ENCODE peak calls at places on chromosomes 12 and 14, in six cellular contexts. One of them, this sample, is unnamed.

GRCh38 chr14:96261053-96261452 is 5.0 kb downstream of the BDKRB1 start:
- DNase-seq in neuronal stem cell: no peak
- DNase-seq in H9: no peak
- DNase-seq in IMR-90: peak
- DNase-seq in H1: no peak
- DNase-seq in mesendoderm: no peak
- DNase-seq in this sample: peak

GRCh38 chr12:913919-914718 is 35.4 kb downstream of the RAD52 start:
- DNase-seq in neuronal stem cell: no peak
- DNase-seq in H9: no peak
- DNase-seq in IMR-90: peak
- DNase-seq in H1: no peak
- DNase-seq in mesendoderm: no peak
- DNase-seq in this sample: peak

GRCh38 chr12:52900896-52901714 is 3.8 kb downstream of the KRT8 start:
- DNase-seq in neuronal stem cell: no peak
- DNase-seq in H9: no peak
- DNase-seq in IMR-90: no peak
- DNase-seq in H1: no peak
- DNase-seq in mesendoderm: no peak
- DNase-seq in this sample: no peak

GRCh38 chr12:91219511-91219910 is 36.9 kb upstream of the DCN start:
- DNase-seq in neuronal stem cell: no peak
- DNase-seq in H9: no peak
- DNase-seq in IMR-90: peak
- DNase-seq in H1: no peak
- DNase-seq in mesendoderm: no peak
- DNase-seq in this sample: peak

GRCh38 chr12:122859303-122860051 is 24.2 kb downstream of the HIP1R start:
- DNase-seq in neuronal stem cell: no peak
- DNase-seq in H9: no peak
- DNase-seq in IMR-90: no peak
- DNase-seq in H1: no peak
- DNase-seq in mesendoderm: no peak
- DNase-seq in this sample: no peak

GRCh38 chr12:111406474-111407370 is 999 bp downstream of the SH2B3 start:
- DNase-seq in neuronal stem cell: no peak
- DNase-seq in H9: no peak
- DNase-seq in IMR-90: no peak
- DNase-seq in H1: no peak
- DNase-seq in mesendoderm: no peak
- DNase-seq in this sample: peak

GRCh38 chr14:22560638-22561365 is 28.2 kb downstream of the DAD1 start:
- DNase-seq in neuronal stem cell: no peak
- DNase-seq in H9: no peak
- DNase-seq in IMR-90: no peak
- DNase-seq in H1: no peak
- DNase-seq in mesendoderm: peak
- DNase-seq in this sample: no peak

GRCh38 chr14:28406181-28406580 is 360.4 kb upstream of the FOXG1 start:
- DNase-seq in neuronal stem cell: no peak
- DNase-seq in H9: no peak
- DNase-seq in IMR-90: no peak
- DNase-seq in H1: no peak
- DNase-seq in mesendoderm: no peak
- DNase-seq in this sample: no peak

GRCh38 chr12:131383741-131384543 is 326.9 kb upstream of the SFSWAP start:
- DNase-seq in neuronal stem cell: no peak
- DNase-seq in H9: peak
- DNase-seq in IMR-90: no peak
- DNase-seq in H1: no peak
- DNase-seq in mesendoderm: no peak
- DNase-seq in this sample: no peak

GRCh38 chr14:59776468-59776867 is 94.1 kb downstream of the RTN1 start:
- DNase-seq in neuronal stem cell: no peak
- DNase-seq in H9: no peak
- DNase-seq in IMR-90: no peak
- DNase-seq in H1: no peak
- DNase-seq in mesendoderm: no peak
- DNase-seq in this sample: no peak

GRCh38 chr14:80390911-80391310 is 179.6 kb upstream of the DIO2 start:
- DNase-seq in neuronal stem cell: peak
- DNase-seq in H9: no peak
- DNase-seq in IMR-90: peak
- DNase-seq in H1: no peak
- DNase-seq in mesendoderm: peak
- DNase-seq in this sample: peak

GRCh38 chr12:33205986-33206385 is 233.6 kb downstream of the SYT10 start:
- DNase-seq in neuronal stem cell: no peak
- DNase-seq in H9: no peak
- DNase-seq in IMR-90: no peak
- DNase-seq in H1: no peak
- DNase-seq in mesendoderm: no peak
- DNase-seq in this sample: no peak

GRCh38 chr14:51868405-51868804 is 8.0 kb downstream of the GNG2 start:
- DNase-seq in neuronal stem cell: no peak
- DNase-seq in H9: no peak
- DNase-seq in IMR-90: no peak
- DNase-seq in H1: no peak
- DNase-seq in mesendoderm: no peak
- DNase-seq in this sample: no peak

GRCh38 chr12:94169966-94170689 is 21.8 kb downstream of the PLXNC1 start:
- DNase-seq in neuronal stem cell: no peak
- DNase-seq in H9: no peak
- DNase-seq in IMR-90: no peak
- DNase-seq in H1: no peak
- DNase-seq in mesendoderm: no peak
- DNase-seq in this sample: peak

GRCh38 chr14:65184032-65184764 is 81.9 kb upstream of the MAX start:
- DNase-seq in neuronal stem cell: no peak
- DNase-seq in H9: no peak
- DNase-seq in IMR-90: peak
- DNase-seq in H1: no peak
- DNase-seq in mesendoderm: peak
- DNase-seq in this sample: no peak

GRCh38 chr14:36254020-36254614 is 66.3 kb downstream of the MBIP start:
- DNase-seq in neuronal stem cell: no peak
- DNase-seq in H9: peak
- DNase-seq in IMR-90: peak
- DNase-seq in H1: peak
- DNase-seq in mesendoderm: peak
- DNase-seq in this sample: peak

GRCh38 chr14:83909507-83909906 is 1620.4 kb upstream of the FLRT2 start:
- DNase-seq in neuronal stem cell: no peak
- DNase-seq in H9: no peak
- DNase-seq in IMR-90: peak
- DNase-seq in H1: no peak
- DNase-seq in mesendoderm: no peak
- DNase-seq in this sample: peak

GRCh38 chr14:87522575-87522974 is 470.4 kb downstream of the GALC start:
- DNase-seq in neuronal stem cell: no peak
- DNase-seq in H9: peak
- DNase-seq in IMR-90: no peak
- DNase-seq in H1: peak
- DNase-seq in mesendoderm: peak
- DNase-seq in this sample: no peak

GRCh38 chr12:100688451-100688864 is 106.1 kb upstream of the ANO4 start:
- DNase-seq in neuronal stem cell: no peak
- DNase-seq in H9: no peak
- DNase-seq in IMR-90: no peak
- DNase-seq in H1: no peak
- DNase-seq in mesendoderm: no peak
- DNase-seq in this sample: peak

GRCh38 chr14:50037837-50038236 is 78.5 kb downstream of the VCPKMT start:
- DNase-seq in neuronal stem cell: no peak
- DNase-seq in H9: no peak
- DNase-seq in IMR-90: no peak
- DNase-seq in H1: no peak
- DNase-seq in mesendoderm: no peak
- DNase-seq in this sample: no peak
- H3K18ac ChIP-seq in neuronal stem cell: no peak
- H3K18ac ChIP-seq in H9: no peak
- H3K18ac ChIP-seq in IMR-90: peak
- H3K18ac ChIP-seq in H1: no peak
- H3K18ac ChIP-seq in mesendoderm: no peak
- H3K18ac ChIP-seq in this sample: no peak

GRCh38 chr14:68817513-68818212 is 24.8 kb upstream of the ZFP36L1 start:
- DNase-seq in neuronal stem cell: no peak
- DNase-seq in H9: no peak
- DNase-seq in IMR-90: no peak
- DNase-seq in H1: no peak
- DNase-seq in mesendoderm: no peak
- DNase-seq in this sample: no peak

GRCh38 chr14:68815288-68816182 is 22.7 kb upstream of the ZFP36L1 start:
- DNase-seq in neuronal stem cell: no peak
- DNase-seq in H9: no peak
- DNase-seq in IMR-90: no peak
- DNase-seq in H1: no peak
- DNase-seq in mesendoderm: peak
- DNase-seq in this sample: no peak

GRCh38 chr14:68816943-68817430 is 24.1 kb upstream of the ZFP36L1 start:
- DNase-seq in neuronal stem cell: no peak
- DNase-seq in H9: no peak
- DNase-seq in IMR-90: no peak
- DNase-seq in H1: no peak
- DNase-seq in mesendoderm: no peak
- DNase-seq in this sample: no peak

GRCh38 chr14:68814376-68815287 is 21.8 kb upstream of the ZFP36L1 start:
- DNase-seq in neuronal stem cell: no peak
- DNase-seq in H9: peak
- DNase-seq in IMR-90: peak
- DNase-seq in H1: no peak
- DNase-seq in mesendoderm: peak
- DNase-seq in this sample: peak

GRCh38 chr14:68816183-68816942 is 23.5 kb upstream of the ZFP36L1 start:
- DNase-seq in neuronal stem cell: peak
- DNase-seq in H9: peak
- DNase-seq in IMR-90: peak
- DNase-seq in H1: peak
- DNase-seq in mesendoderm: peak
- DNase-seq in this sample: peak
- H3K18ac ChIP-seq in neuronal stem cell: peak
- H3K18ac ChIP-seq in H9: peak
- H3K18ac ChIP-seq in IMR-90: peak
- H3K18ac ChIP-seq in H1: peak
- H3K18ac ChIP-seq in mesendoderm: peak
- H3K18ac ChIP-seq in this sample: peak

DNA sequence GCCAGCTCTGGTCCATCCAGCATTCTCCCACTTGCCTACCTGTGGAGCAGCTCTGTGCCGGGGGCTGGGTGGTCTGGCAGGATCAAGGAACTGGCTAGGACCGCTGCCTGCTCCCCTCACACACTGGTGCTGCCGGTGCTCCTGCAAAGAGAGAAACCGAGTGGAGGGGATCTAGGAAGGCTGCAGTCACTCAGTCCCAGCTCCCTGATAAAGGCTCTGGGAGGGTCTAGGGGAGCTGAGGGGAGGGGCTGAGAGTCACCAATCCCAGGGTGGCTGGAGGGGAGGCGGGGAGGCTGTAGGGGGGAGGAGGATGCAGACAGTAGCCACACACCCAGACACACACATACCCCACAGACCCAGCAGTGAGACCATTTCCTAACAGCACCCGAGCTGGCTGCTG is at the start of gene TAC3:
- DNase-seq in neuronal stem cell: peak
- DNase-seq in H9: peak
- DNase-seq in IMR-90: no peak
- DNase-seq in H1: no peak
- DNase-seq in mesendoderm: peak
- DNase-seq in this sample: no peak
- H3K18ac ChIP-seq in neuronal stem cell: peak
- H3K18ac ChIP-seq in H9: peak
- H3K18ac ChIP-seq in IMR-90: no peak
- H3K18ac ChIP-seq in H1: peak
- H3K18ac ChIP-seq in mesendoderm: no peak
- H3K18ac ChIP-seq in this sample: no peak

DNA sequence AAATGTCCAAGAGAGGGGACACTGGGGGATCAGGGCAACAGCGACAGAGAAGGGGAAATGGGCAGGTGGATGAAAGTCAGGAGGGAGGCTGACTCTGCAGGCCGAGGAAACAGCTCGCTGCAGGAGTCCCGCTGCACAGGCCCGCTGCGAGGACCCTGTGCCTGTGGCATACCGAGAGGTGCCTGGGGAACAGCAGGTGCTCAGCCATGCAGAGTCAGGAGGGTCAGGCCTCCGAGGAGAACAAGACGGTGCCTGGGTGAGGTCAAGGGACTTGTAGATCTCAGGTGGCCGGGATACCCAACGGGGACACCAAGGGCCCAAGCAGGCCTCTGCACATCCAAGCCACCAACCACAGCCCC is 67.6 kb downstream of the NCOR2 start:
- DNase-seq in neuronal stem cell: no peak
- DNase-seq in H9: no peak
- DNase-seq in IMR-90: no peak
- DNase-seq in H1: no peak
- DNase-seq in mesendoderm: no peak
- DNase-seq in this sample: no peak
- H3K18ac ChIP-seq in neuronal stem cell: peak
- H3K18ac ChIP-seq in H9: peak
- H3K18ac ChIP-seq in IMR-90: no peak
- H3K18ac ChIP-seq in H1: peak
- H3K18ac ChIP-seq in mesendoderm: peak
- H3K18ac ChIP-seq in this sample: peak

GRCh38 chr12:9647825-9648700 is 21.4 kb upstream of the CLEC2D start:
- DNase-seq in neuronal stem cell: peak
- DNase-seq in H9: peak
- DNase-seq in IMR-90: peak
- DNase-seq in H1: peak
- DNase-seq in mesendoderm: peak
- DNase-seq in this sample: peak

GRCh38 chr12:9651265-9651729 is 18.2 kb upstream of the CLEC2D start:
- DNase-seq in neuronal stem cell: no peak
- DNase-seq in H9: no peak
- DNase-seq in IMR-90: peak
- DNase-seq in H1: no peak
- DNase-seq in mesendoderm: peak
- DNase-seq in this sample: peak

GRCh38 chr12:9648701-9649531 is 20.6 kb upstream of the CLEC2D start:
- DNase-seq in neuronal stem cell: no peak
- DNase-seq in H9: no peak
- DNase-seq in IMR-90: peak
- DNase-seq in H1: no peak
- DNase-seq in mesendoderm: no peak
- DNase-seq in this sample: peak

GRCh38 chr12:9646794-9647622 is 22.5 kb upstream of the CLEC2D start:
- DNase-seq in neuronal stem cell: peak
- DNase-seq in H9: no peak
- DNase-seq in IMR-90: peak
- DNase-seq in H1: no peak
- DNase-seq in mesendoderm: peak
- DNase-seq in this sample: peak

GRCh38 chr12:9649532-9649940 is 20.0 kb upstream of the CLEC2D start:
- DNase-seq in neuronal stem cell: no peak
- DNase-seq in H9: peak
- DNase-seq in IMR-90: no peak
- DNase-seq in H1: no peak
- DNase-seq in mesendoderm: peak
- DNase-seq in this sample: no peak
- H3K18ac ChIP-seq in neuronal stem cell: no peak
- H3K18ac ChIP-seq in H9: no peak
- H3K18ac ChIP-seq in IMR-90: peak
- H3K18ac ChIP-seq in H1: no peak
- H3K18ac ChIP-seq in mesendoderm: peak
- H3K18ac ChIP-seq in this sample: no peak

This sample was measured in mesenchymal stem cell.